ENCODE peak calls at places on chromosome 22, in four cellular contexts. H is spleen, E is lung, O is Ammon's horn. C is an unnamed sample.

GRCh38 chr22:17767236-17768065 is 6.8 kb downstream of the BID start:
- DNase-seq in H (no peak), E (no peak), O (no peak), C (no peak)

GRCh38 chr22:46770726-46771125 is 8.3 kb downstream of the TBC1D22A start:
- DNase-seq in H (peak; percentile 86), E (no peak), O (peak; percentile 67), C (no peak)

GRCh38 chr22:40022536-40023225 is 27.9 kb downstream of the FAM83F start:
- DNase-seq in H (peak; percentile 58), E (no peak), O (no peak), C (peak; percentile 80)

GRCh38 chr22:48663297-48663696 is 1164.4 kb downstream of the BRD1 start:
- DNase-seq in H (no peak), E (no peak), O (no peak), C (no peak)

GRCh38 chr22:24189249-24190158 is 8.2 kb downstream of the SUSD2 start:
- DNase-seq in H (peak; percentile 90), E (peak; percentile 92), O (peak; percentile 69), C (peak; percentile 79)

GRCh38 chr22:24585461-24585860 is 7.4 kb downstream of the LRRC75B start:
- DNase-seq in H (peak; percentile 30), E (no peak), O (no peak), C (no peak)

GRCh38 chr22:47134222-47134621 is 371.8 kb downstream of the TBC1D22A start:
- DNase-seq in H (no peak), E (no peak), O (no peak), C (no peak)

GRCh38 chr22:29014773-29015172 is 46.9 kb downstream of the C22orf31 start:
- DNase-seq in H (no peak), E (no peak), O (no peak), C (no peak)

GRCh38 chr22:30192427-30192826 is 54.1 kb downstream of the LIF start:
- DNase-seq in H (no peak), E (no peak), O (no peak), C (no peak)

GRCh38 chr22:36727927-36728488 is 24.5 kb upstream of the CACNG2 start:
- DNase-seq in H (no peak), E (no peak), O (no peak), C (no peak)

GRCh38 chr22:21101877-21102638 is 56.3 kb downstream of the LRRC74B start:
- DNase-seq in H (no peak), E (peak; percentile 16), O (no peak), C (no peak)

GRCh38 chr22:44086759-44087158 is 62.7 kb downstream of the PARVB start:
- DNase-seq in H (no peak), E (no peak), O (no peak), C (no peak)

GRCh38 chr22:45235101-45235777 is 5.5 kb downstream of the KIAA0930 start:
- DNase-seq in H (peak; percentile 88), E (no peak), O (no peak), C (no peak)

GRCh38 chr22:39091136-39092081 is 5.6 kb upstream of the APOBEC3H start:
- DNase-seq in H (peak; percentile 74), E (no peak), O (no peak), C (no peak)

GRCh38 chr22:40620464-40621046 is 16.0 kb downstream of the MRTFA start:
- DNase-seq in H (no peak), E (no peak), O (no peak), C (no peak)

GRCh38 chr22:48632641-48633246 is 1194.9 kb downstream of the BRD1 start:
- DNase-seq in H (no peak), E (no peak), O (no peak), C (no peak)

GRCh38 chr22:27416553-27417427 is 384.8 kb downstream of the MN1 start:
- DNase-seq in H (no peak), E (no peak), O (no peak), C (peak; percentile 71)

GRCh38 chr22:19463491-19464469 is 15.2 kb downstream of the UFD1 start:
- DNase-seq in H (no peak), E (no peak), O (no peak), C (no peak)

GRCh38 chr22:32850591-32851517 is 49.3 kb downstream of the TIMP3 start:
- DNase-seq in H (no peak), E (peak; percentile 54), O (peak; percentile 63), C (peak; percentile 80)

GRCh38 chr22:42881982-42882656 is 25.0 kb upstream of the ARFGAP3 start:
- DNase-seq in H (no peak), E (no peak), O (no peak), C (no peak)

GRCh38 chr22:37972527-37972926 is 11.8 kb downstream of the SOX10 start:
- DNase-seq in H (no peak), E (no peak), O (no peak), C (no peak)

GRCh38 chr22:22105364-22105763 is 122.8 kb upstream of the TOP3B start:
- DNase-seq in H (no peak), E (no peak), O (no peak), C (no peak)

GRCh38 chr22:45308624-45309421 is 911 bp upstream of the FAM118A start:
- DNase-seq in H (peak; percentile 87), E (no peak), O (no peak), C (no peak)

GRCh38 chr22:22750335-22751042 is 106.1 kb downstream of the GGTLC2 start:
- DNase-seq in H (no peak), E (no peak), O (no peak), C (no peak)

GRCh38 chr22:46140989-46141928 is 9.1 kb upstream of the PPARA start:
- DNase-seq in H (peak; percentile 27), E (no peak), O (no peak), C (no peak)

GRCh38 chr22:26391623-26392022 is 37.4 kb upstream of the ASPHD2 start:
- DNase-seq in H (no peak), E (no peak), O (no peak), C (no peak)

GRCh38 chr22:38083931-38084631 is at the start of gene SLC16A8:
- DNase-seq in H (peak; percentile 63), E (no peak), O (no peak), C (no peak)

GRCh38 chr22:18133452-18133851 is 16.5 kb upstream of the USP18 start:
- DNase-seq in H (no peak), E (no peak), O (no peak), C (no peak)

GRCh38 chr22:24521791-24522245 is 26.7 kb downstream of the UPB1 start:
- DNase-seq in H (no peak), E (peak; percentile 81), O (peak; percentile 46), C (peak; percentile 66)

GRCh38 chr22:35627267-35628041 is 10.3 kb upstream of the MB start:
- DNase-seq in H (no peak), E (peak; percentile 82), O (peak; percentile 69), C (peak; percentile 88)

GRCh38 chr22:17581056-17581455 is 17.8 kb downstream of the SLC25A18 start:
- DNase-seq in H (no peak), E (no peak), O (no peak), C (no peak)

GRCh38 chr22:42970029-42970428 is 44.9 kb downstream of the PACSIN2 start:
- DNase-seq in H (no peak), E (no peak), O (no peak), C (no peak)

GRCh38 chr22:41481131-41481830 is 12.4 kb downstream of the ACO2 start:
- DNase-seq in H (no peak), E (peak; percentile 61), O (peak; percentile 39), C (no peak)

GRCh38 chr22:43228330-43228729 is 41.4 kb upstream of the TTLL12 start:
- DNase-seq in H (no peak), E (no peak), O (no peak), C (no peak)

GRCh38 chr22:48635825-48636224 is 1191.8 kb downstream of the BRD1 start:
- DNase-seq in H (no peak), E (no peak), O (no peak), C (peak; percentile 50)